ENCODE peak calls at places on chromosomes 16 and 17, in six cellular contexts. V is fibroblast of pulmonary artery, D is IMR-90, I is Panc1, J is heart right ventricle, W is A549. S is an unnamed sample.
A peak's percentile ranks its signal among the peaks of the same experiment; 100 is the strongest.

GRCh38 chr17:52024296-52024870 is 134.1 kb downstream of the CA10 start:
- DNase-seq in V (peak; percentile 20), I (no peak), J (no peak), W (no peak), D (no peak), S (no peak)

GRCh38 chr17:44788139-44788538 is 29.4 kb downstream of the ADAM11 start:
- DNase-seq in D (peak; percentile 11), W (no peak), I (no peak), J (no peak), V (no peak), S (no peak)

GRCh38 chr16:8047711-8048110 is 542.6 kb downstream of the TMEM114 start:
- DNase-seq in W (no peak), V (no peak), J (no peak), D (no peak), I (no peak), S (no peak)

GRCh38 chr17:16407911-16408588 is 7.3 kb upstream of the TRPV2 start:
- DNase-seq in D (peak; percentile 47), I (no peak), V (peak; percentile 63), J (peak; percentile 73), W (no peak), S (no peak)

GRCh38 chr17:49949634-49950033 is 19.4 kb upstream of the DLX4 start:
- DNase-seq in D (no peak), W (no peak), V (no peak), J (no peak), I (no peak), S (no peak)

GRCh38 chr17:82449883-82450356 is 632 bp downstream of the CYBC1 start:
- DNase-seq in W (no peak), D (no peak), V (no peak), I (no peak), J (no peak), S (no peak)

GRCh38 chr16:20265019-20265418 is 62.3 kb downstream of the GP2 start:
- DNase-seq in D (no peak), I (no peak), W (no peak), J (no peak), V (no peak), S (no peak)

GRCh38 chr17:14359251-14359939 is 58.5 kb downstream of the HS3ST3B1 start:
- DNase-seq in W (no peak), J (peak; percentile 5), V (no peak), D (no peak), I (no peak), S (no peak)

GRCh38 chr17:49107211-49107557 is 25.4 kb upstream of the B4GALNT2 start:
- DNase-seq in V (no peak), D (no peak), J (no peak), I (no peak), W (no peak), S (no peak)

GRCh38 chr16:22736791-22737190 is 77.2 kb upstream of the HS3ST2 start:
- DNase-seq in V (no peak), W (no peak), I (no peak), J (no peak), D (no peak), S (no peak)

GRCh38 chr16:75323928-75324327 is 72.5 kb upstream of the BCAR1 start:
- DNase-seq in V (no peak), I (no peak), D (no peak), W (no peak), J (no peak), S (no peak)

GRCh38 chr16:73916839-73917594 is 379.6 kb upstream of the PSMD7 start:
- DNase-seq in J (no peak), D (no peak), V (no peak), I (no peak), W (no peak), S (no peak)

GRCh38 chr16:23013484-23013883 is 135.8 kb downstream of the USP31 start:
- DNase-seq in W (no peak), J (no peak), V (peak; percentile 6), D (peak; percentile 3), I (no peak), S (no peak)

DNA sequence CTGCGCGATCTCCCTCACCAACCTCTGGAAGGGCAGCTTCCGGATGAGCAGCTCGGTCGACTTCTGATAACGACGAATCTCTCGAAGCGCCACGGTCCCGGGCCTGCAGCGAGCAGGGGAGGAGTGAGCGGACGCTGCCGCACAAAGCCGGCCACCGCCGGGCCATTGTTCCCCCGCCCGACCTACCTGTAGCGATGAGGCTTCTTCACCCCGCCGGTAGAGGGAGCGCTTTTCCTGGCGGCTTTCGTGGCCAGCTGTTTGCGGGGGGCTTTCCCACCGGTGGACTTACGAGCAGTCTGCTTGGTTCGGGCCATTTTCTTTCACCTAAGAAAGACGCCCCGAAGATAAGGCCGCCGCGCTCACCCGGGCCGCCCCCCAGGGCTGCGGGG is 5.8 kb upstream of the UNK start:
- DNase-seq in I (no peak), J (no peak), W (peak; percentile 55), V (no peak), D (peak; percentile 35), S (no peak)
- TF ChIP-seq CTCF in I (peak; percentile 88), J (peak; percentile 58), W (peak; percentile 60), V (peak; percentile 46), D (peak; percentile 40), S (peak; percentile 84)

DNA sequence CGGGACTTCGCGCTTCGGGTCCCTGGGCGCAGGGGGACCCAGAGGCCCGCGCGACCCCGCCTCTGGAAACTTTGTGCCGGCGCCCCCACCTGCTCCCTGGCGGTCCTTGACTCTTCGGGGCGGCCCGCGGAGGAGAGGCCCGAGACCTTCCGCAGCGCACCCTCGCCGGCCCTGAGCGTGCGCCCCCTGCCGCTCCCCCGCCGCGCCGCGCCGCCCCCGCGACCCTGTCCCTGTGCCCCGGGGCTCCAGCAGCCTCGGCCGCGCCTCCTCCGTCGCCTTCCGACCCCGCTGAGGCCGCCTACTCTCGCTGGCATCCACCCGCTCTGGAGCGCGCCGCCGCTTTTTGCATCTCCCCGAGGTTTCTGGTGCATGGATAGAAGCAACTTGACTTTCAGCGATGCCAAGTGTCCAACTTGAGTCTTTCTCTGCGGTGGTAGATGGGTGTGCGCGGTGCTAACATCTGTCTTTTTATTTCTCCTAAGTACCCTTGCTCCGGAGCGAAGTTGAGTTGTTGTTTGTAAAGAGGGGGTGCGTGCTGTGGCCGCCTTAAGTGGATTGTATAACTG is 414 bp downstream of the DUSP14 start:
- DNase-seq in V (peak; percentile 57), J (peak; percentile 67), I (no peak), W (peak; percentile 46), D (peak; percentile 45), S (peak; percentile 46)
- TF ChIP-seq CTCF in V (no peak), J (peak; percentile 43), I (peak; percentile 24), W (peak; percentile 33), D (peak; percentile 37), S (peak; percentile 75)

GRCh38 chr16:78134944-78135619 is 35.6 kb downstream of the WWOX start:
- DNase-seq in J (no peak), V (no peak), D (no peak), W (no peak), I (no peak), S (no peak)
- TF ChIP-seq CTCF in J (no peak), V (no peak), D (no peak), W (no peak), I (no peak), S (no peak)

DNA sequence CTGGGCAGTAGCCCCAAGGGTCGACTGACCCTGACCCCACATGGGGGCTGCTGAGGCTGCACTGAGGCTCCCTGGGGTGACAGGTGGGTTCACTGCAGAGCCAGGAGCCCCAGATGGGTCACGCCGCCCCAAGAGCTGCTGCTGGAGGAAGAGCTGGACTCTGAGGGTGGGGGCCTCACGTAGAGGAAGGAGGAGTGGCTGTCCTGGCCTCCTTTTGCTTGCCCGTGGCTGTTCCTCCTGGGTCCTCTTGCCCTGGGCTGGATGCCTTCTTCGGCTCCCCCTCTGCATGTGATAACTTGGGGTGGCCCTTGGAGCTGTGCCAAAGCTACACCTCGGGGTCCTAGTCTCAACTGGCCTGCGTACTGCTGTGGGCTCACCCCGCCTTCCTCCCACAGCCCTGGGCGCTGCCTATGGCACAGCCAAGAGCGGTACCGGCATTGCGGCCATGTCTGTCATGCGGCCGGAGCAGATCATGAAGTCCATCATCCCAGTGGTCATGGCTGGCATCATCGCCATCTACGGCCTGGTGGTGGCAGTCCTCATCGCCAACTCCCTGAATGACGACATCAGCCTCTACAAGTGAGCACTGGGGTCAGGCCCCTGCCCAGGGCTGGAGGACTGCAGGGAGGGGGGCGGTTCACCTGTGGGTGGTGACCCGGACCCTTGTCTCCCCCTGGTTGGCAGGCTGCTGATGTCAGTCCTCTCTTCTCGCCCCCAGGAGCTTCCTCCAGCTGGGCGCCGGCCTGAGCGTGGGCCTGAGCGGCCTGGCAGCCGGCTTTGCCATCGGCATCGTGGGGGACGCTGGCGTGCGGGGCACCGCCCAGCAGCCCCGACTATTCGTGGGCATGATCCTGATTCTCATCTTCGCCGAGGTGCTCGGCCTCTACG is 1.1 kb upstream of the AMDHD2 start:
- DNase-seq in I (no peak), W (no peak), V (no peak), D (no peak), J (peak; percentile 16), S (no peak)
- TF ChIP-seq CTCF in I (no peak), W (no peak), V (no peak), D (no peak), J (no peak), S (no peak)

GRCh38 chr16:88824256-88825077 is 12.7 kb upstream of the APRT start:
- DNase-seq in I (no peak), J (no peak), D (no peak), V (no peak), W (no peak), S (no peak)
- TF ChIP-seq CTCF in I (no peak), J (no peak), D (no peak), V (no peak), W (no peak), S (no peak)

DNA sequence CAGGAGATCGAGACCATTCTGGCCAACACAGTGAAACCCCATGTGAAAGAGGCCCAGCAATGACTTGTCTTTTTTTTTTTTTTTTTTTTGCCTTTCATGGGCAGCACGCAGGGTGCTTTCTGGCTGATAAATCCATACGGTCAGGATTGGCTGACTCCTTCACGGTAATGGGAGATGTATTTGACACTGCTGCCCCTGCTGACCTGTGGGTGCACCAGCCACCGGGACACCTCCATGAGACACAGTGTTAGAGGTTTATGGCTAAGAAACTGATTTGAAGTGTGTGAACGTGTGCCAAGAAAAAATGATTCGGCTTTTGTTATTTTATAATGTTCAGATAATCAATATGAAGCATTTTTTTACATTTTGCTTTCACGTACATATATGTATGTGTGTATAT is 48.4 kb downstream of the MAP2K6 start:
- DNase-seq in V (no peak), I (no peak), D (no peak), W (no peak), J (no peak), S (no peak)
- TF ChIP-seq CTCF in V (no peak), I (no peak), D (no peak), W (no peak), J (no peak), S (no peak)

DNA sequence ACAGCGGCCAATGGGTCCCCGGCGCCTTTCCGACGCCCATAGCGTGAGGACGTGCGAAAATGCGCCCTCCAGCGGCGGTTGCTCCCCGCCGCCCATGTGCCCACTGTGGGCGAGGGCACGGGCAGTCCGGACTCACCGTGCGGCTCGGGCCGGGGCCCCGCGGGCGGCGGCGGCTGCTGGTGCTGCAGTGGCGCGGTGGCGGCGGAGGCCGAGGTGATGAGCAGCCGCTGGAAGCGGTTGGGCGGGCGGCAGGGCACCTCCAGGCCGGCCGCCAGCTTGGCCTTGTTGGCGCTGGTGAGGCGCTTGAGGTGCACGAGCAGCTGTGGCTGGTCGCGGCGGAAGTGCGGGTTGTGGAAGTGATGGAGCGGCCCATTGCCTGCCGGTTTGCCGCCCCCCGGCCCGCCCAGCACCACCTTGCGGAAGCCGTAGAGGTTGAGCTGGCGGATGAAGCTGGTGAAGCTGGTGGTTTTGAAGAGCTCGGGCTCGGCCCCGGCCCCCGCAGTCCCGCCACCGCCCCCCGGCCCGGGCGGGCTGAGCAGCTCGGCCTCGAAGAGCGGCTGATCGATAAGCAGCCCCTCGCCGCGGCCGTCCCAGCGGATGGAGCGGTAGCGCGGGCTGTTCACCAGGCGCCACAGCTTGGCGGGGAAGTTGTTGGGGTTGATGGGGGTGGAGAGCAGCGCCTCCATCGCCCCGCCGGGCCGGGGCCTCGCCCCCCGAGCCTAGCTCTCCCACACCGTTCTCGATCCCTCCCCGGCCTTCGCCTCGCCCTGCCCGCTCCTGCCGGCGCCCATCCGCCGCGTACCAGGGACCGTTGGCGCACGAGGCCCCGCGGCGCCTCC is at the start of gene HSF5:
- DNase-seq in I (no peak), D (no peak), V (peak; percentile 6), J (no peak), W (no peak), S (no peak)
- TF ChIP-seq CTCF in I (no peak), D (no peak), V (peak; percentile 10), J (no peak), W (no peak), S (peak; percentile 54)